ENCODE peak calls at places on chromosomes 2 and 18, in four cellular contexts. G is HCT116, V is mesendoderm, L is psoas muscle. F is an unnamed sample.

GRCh38 chr2:241391892-241392665 is 36.0 kb downstream of the FARP2 start:
- DNase-seq in G (peak; percentile 22), V (peak; percentile 81), L (no peak), F (peak; percentile 38)

GRCh38 chr18:21074336-21075323 is 37.0 kb downstream of the ROCK1 start:
- DNase-seq in G (peak; percentile 2), V (peak; percentile 22), L (no peak), F (peak; percentile 13)

GRCh38 chr2:47429795-47430194 is 26.8 kb downstream of the MSH2 start:
- DNase-seq in G (no peak), V (no peak), L (no peak), F (no peak)

GRCh38 chr2:112481528-112482228 is at the start of gene TTL:
- DNase-seq in G (no peak), V (peak; percentile 72), L (peak; percentile 79), F (peak; percentile 72)

GRCh38 chr2:172906401-172906811 is 169.2 kb upstream of the MAP3K20 start:
- DNase-seq in G (no peak), V (no peak), L (no peak), F (no peak)

GRCh38 chr2:239211391-239212094 is 189.3 kb downstream of the HDAC4 start:
- DNase-seq in G (no peak), V (peak; percentile 67), L (no peak), F (no peak)

GRCh38 chr2:129203315-129203714 is 776.2 kb upstream of the RAB6C start:
- DNase-seq in G (no peak), V (no peak), L (no peak), F (no peak)

GRCh38 chr2:7094113-7094760 is 177.0 kb downstream of the RNF144A start:
- DNase-seq in G (no peak), V (no peak), L (no peak), F (no peak)

GRCh38 chr18:65983750-65984149 is 232.9 kb downstream of the CDH7 start:
- DNase-seq in G (no peak), V (no peak), L (no peak), F (no peak)

GRCh38 chr18:42706618-42707017 is 408.9 kb downstream of the RIT2 start:
- DNase-seq in G (no peak), V (peak; percentile 45), L (no peak), F (no peak)

GRCh38 chr2:200609027-200609614 is 23.3 kb downstream of the AOX1 start:
- DNase-seq in G (peak; percentile 24), V (no peak), L (peak; percentile 57), F (no peak)

GRCh38 chr2:6940820-6941219 is 23.6 kb downstream of the RNF144A start:
- DNase-seq in G (no peak), V (peak; percentile 57), L (no peak), F (no peak)

GRCh38 chr18:3046216-3046808 is 33.4 kb upstream of the LPIN2 start:
- DNase-seq in G (no peak), V (no peak), L (no peak), F (no peak)

GRCh38 chr18:35998967-35999366 is 26.5 kb downstream of the RMP24 start:
- DNase-seq in G (no peak), V (peak; percentile 14), L (no peak), F (no peak)

GRCh38 chr2:25294573-25295462 is 46.9 kb downstream of the DNMT3A start:
- DNase-seq in G (peak; percentile 12), V (peak; percentile 40), L (peak; percentile 80), F (peak; percentile 76)

GRCh38 chr2:177178797-177179196 is 33.8 kb upstream of the HNRNPA3 start:
- DNase-seq in G (no peak), V (peak; percentile 82), L (no peak), F (no peak)

GRCh38 chr18:58845913-58846312 is 18.8 kb upstream of the ZNF532 start:
- DNase-seq in G (no peak), V (no peak), L (no peak), F (no peak)

GRCh38 chr2:40201425-40201824 is 250.5 kb downstream of the SLC8A1 start:
- DNase-seq in G (no peak), V (no peak), L (no peak), F (no peak)

GRCh38 chr2:152367547-152368250 is 32.7 kb downstream of the FMNL2 start:
- DNase-seq in G (no peak), V (no peak), L (no peak), F (no peak)

GRCh38 chr2:76711490-76711889 is 810.7 kb downstream of the LRRTM4 start:
- DNase-seq in G (no peak), V (peak; percentile 18), L (no peak), F (no peak)

GRCh38 chr2:217396586-217396985 is 536.7 kb upstream of the TNP1 start:
- DNase-seq in G (no peak), V (no peak), L (no peak), F (no peak)

GRCh38 chr2:217398860-217399259 is 539.0 kb upstream of the TNP1 start:
- DNase-seq in G (no peak), V (no peak), L (no peak), F (no peak)

GRCh38 chr2:217396165-217396564 is 536.3 kb upstream of the TNP1 start:
- DNase-seq in G (no peak), V (no peak), L (no peak), F (no peak)

GRCh38 chr2:217398101-217398500 is 538.2 kb upstream of the TNP1 start:
- DNase-seq in G (no peak), V (no peak), L (no peak), F (no peak)

GRCh38 chr2:217399288-217399687 is 539.4 kb upstream of the TNP1 start:
- DNase-seq in G (no peak), V (no peak), L (no peak), F (no peak)
- H3K27me3 ChIP-seq in G (peaks cover 11% of the 10 kb centered on the region), V (no peaks in the 10 kb centered on the region), L (no peaks in the 10 kb centered on the region), F (no peaks in the 10 kb centered on the region)

DNA sequence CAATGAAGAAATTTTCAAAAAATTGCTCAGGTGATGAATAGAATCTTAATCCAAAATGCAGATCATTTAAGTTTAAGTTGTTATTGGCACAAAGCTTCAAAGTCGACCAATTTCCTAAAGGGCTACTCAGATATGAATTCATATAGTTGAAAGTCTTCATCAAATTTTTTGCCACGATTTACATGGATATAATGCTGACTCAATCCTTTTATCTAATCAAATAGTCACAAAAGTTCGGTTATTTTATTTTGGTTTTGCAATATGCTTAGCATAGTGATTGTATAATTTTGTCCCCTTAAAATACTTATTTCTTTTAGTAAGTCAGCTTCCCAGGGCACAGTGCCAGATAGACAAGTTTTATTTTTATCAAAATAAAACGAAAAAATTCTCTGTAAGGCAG is 227.3 kb downstream of the CD226 start:
- DNase-seq in G (no peak), V (no peak), L (no peak), F (no peak)
- H3K4me1 ChIP-seq in G (no peaks in the 10 kb centered on the region), V (no peaks in the 10 kb centered on the region), L (no peaks in the 10 kb centered on the region), F (no peaks in the 10 kb centered on the region)

GRCh38 chr2:232386490-232386739 is 7.9 kb downstream of the ALPP start:
- DNase-seq in G (no peak), V (no peak), L (no peak), F (no peak)
- H3K27me3 ChIP-seq in G (no peaks in the 10 kb centered on the region), V (peaks cover 46% of the 10 kb centered on the region), L (peaks cover 90% of the 10 kb centered on the region), F (no peaks in the 10 kb centered on the region)

DNA sequence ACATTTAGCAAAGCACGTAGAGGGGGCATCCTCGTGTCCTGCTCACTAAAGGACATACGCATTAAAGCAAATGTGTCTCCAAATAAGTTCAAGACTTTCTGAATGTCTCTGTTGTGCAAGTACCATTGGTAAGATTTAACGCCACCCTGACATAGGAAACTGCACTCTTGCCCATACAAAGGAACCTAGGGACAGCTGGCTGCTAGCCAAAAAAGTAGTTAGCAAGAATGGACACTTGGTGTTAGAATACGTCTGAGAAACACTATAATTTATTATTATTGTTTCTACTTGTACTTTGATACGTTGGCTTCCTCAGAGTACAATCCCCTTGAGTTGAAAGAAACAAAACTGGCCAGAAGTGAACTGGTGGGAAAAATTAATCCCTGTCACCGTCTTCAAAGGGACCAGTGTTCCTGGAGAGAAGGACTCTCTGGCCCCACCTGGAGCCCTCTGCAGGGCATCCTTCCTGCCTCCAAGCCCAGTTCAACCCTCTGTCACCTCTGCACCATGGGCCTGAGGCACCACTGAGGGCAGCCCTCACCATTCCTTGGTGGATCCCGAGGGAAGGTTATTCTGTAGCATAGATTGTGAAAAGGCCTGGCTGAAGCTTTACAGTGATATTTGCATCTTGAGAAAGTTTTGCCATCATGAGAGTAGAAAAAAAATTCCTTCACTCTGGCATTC is 51.4 kb upstream of the APCDD1 start:
- DNase-seq in G (no peak), V (no peak), L (no peak), F (no peak)
- H3K4me1 ChIP-seq in G (no peaks in the 10 kb centered on the region), V (peaks cover 14% of the 10 kb centered on the region), L (no peaks in the 10 kb centered on the region), F (no peaks in the 10 kb centered on the region)

DNA sequence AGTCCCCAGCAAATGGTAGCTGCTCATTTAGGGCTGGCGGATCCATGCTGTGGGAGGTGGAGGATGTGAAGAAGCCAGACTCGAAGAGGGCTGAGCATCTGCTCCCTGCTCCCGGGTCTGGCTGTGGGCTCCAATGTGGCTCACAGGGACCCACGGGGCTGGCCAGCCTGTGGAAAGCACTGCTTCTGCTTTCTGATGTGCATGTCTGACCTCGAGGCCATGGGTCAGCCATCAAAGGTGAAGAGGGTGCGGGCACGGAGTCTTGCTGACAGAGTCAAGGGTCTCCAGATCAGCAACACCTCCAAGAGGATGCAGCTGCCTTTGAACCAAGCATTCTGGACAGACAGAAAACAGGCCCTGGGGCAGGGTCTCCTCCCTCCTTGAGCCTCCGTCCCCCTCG is 178.2 kb downstream of the INHBB start:
- DNase-seq in G (no peak), V (no peak), L (no peak), F (no peak)
- H3K27me3 ChIP-seq in G (no peaks in the 10 kb centered on the region), V (no peaks in the 10 kb centered on the region), L (no peaks in the 10 kb centered on the region), F (no peaks in the 10 kb centered on the region)

GRCh38 chr2:181782630-181783029 is 102.3 kb upstream of the NEUROD1 start:
- DNase-seq in G (no peak), V (peak; percentile 88), L (no peak), F (no peak)
- H3K4me1 ChIP-seq in G (peaks cover 100% of the 10 kb centered on the region), V (peaks cover 5% of the 10 kb centered on the region), L (no peaks in the 10 kb centered on the region), F (no peaks in the 10 kb centered on the region)

GRCh38 chr2:170235860-170236638 is 58.1 kb downstream of the MYO3B start:
- DNase-seq in G (peak; percentile 60), V (peak; percentile 90), L (peak; percentile 23), F (peak; percentile 5)

GRCh38 chr2:170237572-170238120 is 59.7 kb downstream of the MYO3B start:
- DNase-seq in G (no peak), V (no peak), L (no peak), F (no peak)

GRCh38 chr2:170240629-170241028 is 62.7 kb downstream of the MYO3B start:
- DNase-seq in G (no peak), V (no peak), L (no peak), F (no peak)

GRCh38 chr2:170238776-170239175 is 60.8 kb downstream of the MYO3B start:
- DNase-seq in G (peak; percentile 10), V (peak; percentile 19), L (no peak), F (no peak)

DNA sequence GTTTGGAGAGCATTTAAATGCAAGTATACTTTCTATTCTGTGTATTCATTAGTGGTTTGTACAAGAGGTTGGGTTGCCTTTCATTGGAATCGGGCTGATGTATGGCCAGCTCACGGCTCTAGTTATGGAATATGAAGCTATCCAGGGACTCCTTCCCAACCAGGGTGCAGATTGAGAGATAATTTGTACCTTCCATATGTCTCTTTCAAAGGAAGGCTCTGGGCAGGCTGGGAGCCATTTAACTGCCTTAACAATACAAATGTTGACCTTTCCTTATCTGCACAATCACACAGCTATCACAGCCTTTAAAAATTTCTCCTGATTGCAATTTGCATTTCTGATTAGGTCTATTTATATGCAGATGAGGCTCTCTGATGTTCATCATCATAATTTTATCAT is 58.7 kb downstream of the MYO3B start:
- DNase-seq in G (no peak), V (peak; percentile 62), L (no peak), F (no peak)
- H3K27me3 ChIP-seq in G (peaks cover 23% of the 10 kb centered on the region), V (no peaks in the 10 kb centered on the region), L (no peaks in the 10 kb centered on the region), F (no peaks in the 10 kb centered on the region)

F was measured in CD4-positive, alpha-beta memory T cell.